ENCODE peak calls at places on chromosomes 2 and 18, in seven cellular contexts. Y is posterior cingulate gyrus, M is NCI-H1092, H is GM10248, W is sigmoid colon, U is iris pigment epithelial cell, I is coronary artery. X is an unnamed sample.

GRCh38 chr18:12408247-12408869 is 629 bp downstream of the PRELID3A start:
- DNase-seq in M (no peak), W (no peak), I (no peak), H (no peak), U (peak), Y (no peak), X (peak)

GRCh38 chr2:60483400-60483799 is 70.1 kb downstream of the BCL11A start:
- DNase-seq in Y (no peak), U (peak), H (no peak), W (no peak), M (no peak), I (no peak), X (no peak)

GRCh38 chr2:62814132-62814531 is 108.6 kb downstream of the EHBP1 start:
- DNase-seq in I (no peak), Y (no peak), W (no peak), U (peak), M (no peak), H (no peak), X (no peak)

GRCh38 chr18:49399003-49399402 is 61.4 kb downstream of the DYM start:
- DNase-seq in U (peak), M (no peak), W (peak), H (peak), Y (no peak), I (no peak), X (no peak)

GRCh38 chr18:62522510-62523254 is at the start of gene ZCCHC2:
- DNase-seq in H (peak), Y (peak), U (peak), M (peak), I (peak), W (peak), X (peak)

GRCh38 chr2:98472132-98472650 is 27.5 kb downstream of the INPP4A start:
- DNase-seq in H (no peak), U (no peak), I (no peak), Y (no peak), W (peak), M (no peak), X (no peak)

GRCh38 chr2:219452361-219453317 is 18.0 kb downstream of the SPEG start:
- DNase-seq in W (peak), H (no peak), I (peak), M (peak), U (peak), Y (peak), X (no peak)

GRCh38 chr2:239166201-239166834 is 234.5 kb downstream of the HDAC4 start:
- DNase-seq in H (no peak), Y (no peak), I (no peak), W (peak), M (no peak), U (no peak), X (no peak)

GRCh38 chr2:21772624-21773023 is 648.9 kb downstream of the TDRD15 start:
- DNase-seq in H (no peak), Y (no peak), M (no peak), I (no peak), U (peak), W (no peak), X (no peak)

GRCh38 chr2:144812288-144812687 is 292.4 kb upstream of the ZEB2 start:
- DNase-seq in M (no peak), W (no peak), H (no peak), U (no peak), Y (no peak), I (no peak), X (no peak)

GRCh38 chr18:37537868-37538525 is 27.6 kb downstream of the CELF4 start:
- DNase-seq in M (peak), Y (peak), I (no peak), W (peak), H (peak), U (peak), X (peak)

GRCh38 chr2:24820598-24821432 is 27.6 kb downstream of the CENPO start:
- DNase-seq in Y (no peak), M (no peak), I (peak), U (no peak), H (no peak), W (peak), X (no peak)

GRCh38 chr2:109173311-109174171 is 44.5 kb downstream of the SH3RF3 start:
- DNase-seq in I (peak), H (no peak), M (peak), Y (no peak), U (peak), W (peak), X (no peak)

GRCh38 chr18:61888622-61889021 is 4.2 kb downstream of the RNF152 start:
- DNase-seq in H (no peak), U (no peak), W (no peak), I (no peak), Y (no peak), M (no peak), X (no peak)

GRCh38 chr18:7090771-7091170 is 26.8 kb downstream of the LAMA1 start:
- DNase-seq in H (no peak), Y (no peak), M (no peak), W (no peak), U (peak), I (no peak), X (no peak)

GRCh38 chr2:43405829-43406228 is 179.4 kb upstream of the ZFP36L2 start:
- DNase-seq in W (no peak), H (no peak), U (no peak), M (no peak), Y (no peak), I (no peak), X (peak)

GRCh38 chr2:208142925-208143799 is 2.8 kb downstream of the CRYGB start:
- DNase-seq in I (no peak), U (no peak), W (no peak), H (no peak), M (no peak), Y (no peak), X (no peak)

GRCh38 chr2:207600211-207600610 is 25.0 kb downstream of the METTL21A start:
- DNase-seq in U (peak), W (no peak), H (no peak), I (no peak), Y (no peak), M (no peak), X (no peak)

GRCh38 chr2:141925511-141925910 is 205.3 kb downstream of the LRP1B start:
- DNase-seq in M (no peak), U (no peak), I (no peak), H (no peak), Y (no peak), W (no peak), X (no peak)

GRCh38 chr2:5203356-5203755 is 488.8 kb upstream of the SOX11 start:
- DNase-seq in Y (no peak), W (no peak), H (no peak), I (no peak), M (no peak), U (no peak), X (no peak)

GRCh38 chr2:120323807-120324399 is 22.0 kb upstream of the INHBB start:
- DNase-seq in Y (no peak), M (no peak), W (no peak), I (no peak), U (peak), H (no peak), X (no peak)

GRCh38 chr2:151976945-151977353 is 121.9 kb downstream of the CACNB4 start:
- DNase-seq in I (no peak), W (no peak), M (no peak), H (peak), U (no peak), Y (no peak), X (peak)

GRCh38 chr2:109364212-109364611 is 235.2 kb downstream of the SH3RF3 start:
- DNase-seq in W (no peak), M (no peak), U (peak), H (no peak), I (no peak), Y (no peak), X (no peak)

GRCh38 chr2:114729025-114729424 is 286.6 kb downstream of the DPP10 start:
- DNase-seq in M (no peak), W (no peak), H (no peak), U (no peak), I (no peak), Y (no peak), X (no peak)

GRCh38 chr18:25253779-25254178 is 98.2 kb downstream of the ZNF521 start:
- DNase-seq in M (no peak), Y (no peak), W (no peak), U (no peak), I (no peak), H (no peak), X (no peak)